ENCODE peak calls at places on chromosomes 1 and 21, in nine cellular contexts. H, Y, M, C, P, V, U, F and I are unnamed samples.

GRCh38 chr1:235079443-235079967 is 49.1 kb downstream of the TOMM20 start:
- DNase-seq in H (peak), Y (no peak), M (peak), C (no peak), P (peak), V (no peak), U (no peak), F (no peak), I (no peak)

GRCh38 chr1:42186172-42186571 is 21.6 kb upstream of the GUCA2A start:
- DNase-seq in H (peak), Y (no peak), M (peak), C (no peak), P (no peak), V (no peak), U (no peak), F (no peak), I (no peak)

GRCh38 chr1:24913274-24913604 is 16.8 kb downstream of the RUNX3 start:
- DNase-seq in H (no peak), Y (no peak), M (no peak), C (no peak), P (no peak), V (no peak), U (no peak), F (no peak), I (no peak)

GRCh38 chr1:235941852-235942624 is 75.3 kb upstream of the LYST start:
- DNase-seq in H (no peak), Y (no peak), M (no peak), C (no peak), P (no peak), V (peak), U (no peak), F (peak), I (no peak)

GRCh38 chr21:43603641-43604504 is 55.4 kb downstream of the HSF2BP start:
- DNase-seq in H (peak), Y (no peak), M (peak), C (no peak), P (no peak), V (peak), U (no peak), F (no peak), I (no peak)

GRCh38 chr1:22101199-22101598 is 41.7 kb downstream of the WNT4 start:
- DNase-seq in H (no peak), Y (no peak), M (no peak), C (no peak), P (no peak), V (no peak), U (no peak), F (no peak), I (no peak)

GRCh38 chr1:233386336-233386735 is 58.8 kb downstream of the MAP3K21 start:
- DNase-seq in H (peak), Y (no peak), M (no peak), C (no peak), P (no peak), V (no peak), U (no peak), F (no peak), I (no peak)

GRCh38 chr1:29808141-29808995 is 572.0 kb downstream of the PTPRU start:
- DNase-seq in H (no peak), Y (no peak), M (no peak), C (no peak), P (no peak), V (no peak), U (no peak), F (peak), I (no peak)

GRCh38 chr1:59570524-59570923 is 244.2 kb upstream of the HOOK1 start:
- DNase-seq in H (peak), Y (no peak), M (peak), C (no peak), P (no peak), V (peak), U (peak), F (no peak), I (no peak)

DNA sequence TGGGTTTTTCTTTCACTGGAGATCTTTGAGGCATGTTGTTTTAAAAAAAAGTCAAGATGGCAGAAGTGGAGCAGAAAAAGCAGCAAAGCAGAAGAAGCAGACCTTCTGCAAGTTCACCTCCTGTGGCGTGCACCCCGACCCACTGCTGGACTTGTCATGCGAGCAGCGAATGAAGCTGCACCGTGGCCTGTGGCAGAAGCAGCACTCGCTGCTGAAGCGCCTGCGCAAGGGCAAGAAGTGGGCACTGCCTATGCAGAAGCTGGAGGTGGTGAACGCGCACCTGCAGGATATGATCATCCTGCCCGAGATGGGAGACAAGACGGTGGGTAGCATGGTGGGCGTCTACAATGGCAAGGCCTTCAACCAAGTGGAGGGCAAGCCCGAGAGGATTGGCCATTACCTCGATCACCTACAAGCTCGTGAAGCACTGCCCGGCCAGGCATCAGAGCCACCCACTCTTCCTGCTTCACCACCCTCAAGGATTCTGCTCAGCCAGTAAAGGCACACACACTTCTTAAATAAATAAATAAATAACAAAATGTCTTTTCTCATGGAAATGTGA is 22.1 kb downstream of the METTL13 start:
- DNase-seq in H (no peak), Y (no peak), M (no peak), C (no peak), P (no peak), V (no peak), U (no peak), F (no peak), I (no peak)
- TF ChIP-seq CTCF in H (no peak), Y (no peak), M (no peak), C (no peak), P (no peak), V (no peak), U (no peak), F (no peak), I (no peak)

DNA sequence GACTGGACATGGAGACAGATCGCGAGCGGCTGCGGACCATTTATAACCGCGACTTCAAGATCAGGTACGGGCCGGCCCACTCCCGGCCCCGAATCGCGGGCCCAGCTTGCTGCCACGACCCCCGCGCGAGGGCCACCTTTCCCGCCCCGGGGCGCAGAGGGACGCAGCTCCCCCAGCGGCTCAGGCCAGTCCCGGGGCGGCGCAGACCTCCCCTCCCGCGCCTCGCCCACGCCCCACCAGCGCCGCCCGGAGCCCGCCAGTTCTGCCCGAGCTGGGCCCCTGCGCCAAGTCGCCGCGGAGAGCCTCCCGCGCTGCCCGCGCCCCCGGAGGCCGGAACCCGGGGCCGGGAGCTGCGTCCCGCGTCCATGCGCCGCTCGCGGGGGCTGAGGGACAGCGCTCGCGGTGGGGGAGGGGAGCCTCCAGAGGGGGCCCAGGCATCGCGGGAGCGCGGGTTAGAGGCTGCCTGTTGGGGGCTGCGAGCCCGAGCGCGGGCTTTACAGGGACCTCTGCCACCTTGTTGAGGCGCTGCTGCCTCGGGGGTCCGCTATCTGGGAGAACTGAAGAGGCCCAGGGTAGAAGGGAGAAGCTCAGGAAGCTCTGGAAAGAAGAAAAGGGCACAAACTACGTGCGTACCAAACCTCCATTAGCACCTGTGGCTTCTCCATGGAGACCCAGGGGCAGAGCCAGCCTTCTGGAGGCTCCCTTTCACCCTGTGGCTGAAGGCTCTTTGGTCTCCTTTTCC is 698 bp downstream of the MOV10 start:
- DNase-seq in H (peak), Y (peak), M (peak), C (peak), P (peak), V (no peak), U (peak), F (no peak), I (no peak)
- TF ChIP-seq CTCF in H (no peak), Y (no peak), M (peak), C (peak), P (no peak), V (no peak), U (no peak), F (peak), I (no peak)

DNA sequence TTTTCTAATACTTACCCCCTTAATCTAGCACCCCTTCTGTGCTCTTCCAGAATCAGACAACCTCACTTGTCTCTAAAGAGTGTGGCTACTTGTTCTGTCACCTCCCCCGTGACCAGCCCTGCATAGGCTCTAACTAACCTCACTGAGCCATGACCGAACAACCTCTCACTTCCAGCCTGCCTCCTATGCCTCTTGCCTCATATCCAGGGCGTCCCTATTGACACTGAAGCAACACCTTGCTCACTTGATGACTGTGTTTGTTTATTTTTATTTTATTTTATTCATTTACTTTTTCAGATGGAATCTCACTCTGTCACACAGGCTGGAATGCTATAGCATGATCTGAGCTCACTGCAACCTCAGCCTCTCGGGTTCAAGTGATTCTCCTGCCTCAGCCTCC is 235.1 kb upstream of the B3GALT2 start:
- DNase-seq in H (no peak), Y (no peak), M (no peak), C (no peak), P (no peak), V (no peak), U (no peak), F (no peak), I (no peak)
- TF ChIP-seq CTCF in H (no peak), Y (no peak), M (no peak), C (no peak), P (no peak), V (no peak), U (no peak), F (no peak), I (no peak)

GRCh38 chr1:55893155-55893554 is 678.0 kb upstream of the USP24 start:
- DNase-seq in H (peak), Y (no peak), M (peak), C (no peak), P (no peak), V (peak), U (no peak), F (no peak), I (no peak)
- TF ChIP-seq CTCF in H (no peak), Y (peak), M (peak), C (peak), P (peak), V (peak), U (no peak), F (no peak), I (peak)

GRCh38 chr1:220511785-220512184 is 16.2 kb upstream of the MARK1 start:
- DNase-seq in H (no peak), Y (peak), M (no peak), C (no peak), P (no peak), V (no peak), U (no peak), F (no peak), I (no peak)
- TF ChIP-seq CTCF in H (no peak), Y (peak), M (no peak), C (peak), P (no peak), V (no peak), U (no peak), F (no peak), I (peak)

GRCh38 chr1:160780398-160780755 is 15.6 kb upstream of the LY9 start:
- DNase-seq in H (no peak), Y (no peak), M (no peak), C (no peak), P (no peak), V (no peak), U (no peak), F (no peak), I (no peak)
- TF ChIP-seq CTCF in H (no peak), Y (no peak), M (no peak), C (no peak), P (no peak), V (no peak), U (no peak), F (no peak), I (no peak)